ENCODE peak calls at places on chromosomes 13 and 19, in six cellular contexts. F is H1, G is K562, U is GM12891, R is GM12878, O is HepG2. Y is an unnamed sample.

GRCh38 chr13:109868583-109869311 is 82.4 kb upstream of the IRS2 start:
- DNase-seq in F (no peak), G (no peak), U (no peak), R (no peak), O (no peak), Y (no peak)

GRCh38 chr13:24511824-24512207 is 762 bp downstream of the PARP4 start:
- DNase-seq in F (no peak), G (no peak), U (no peak), R (peak), O (no peak), Y (no peak)

GRCh38 chr19:41328818-41329220 is 18.8 kb downstream of the CCDC97 start:
- DNase-seq in F (no peak), G (no peak), U (no peak), R (no peak), O (no peak), Y (no peak)

GRCh38 chr13:35925669-35926068 is 205.5 kb downstream of the DCLK1 start:
- DNase-seq in F (no peak), G (no peak), U (no peak), R (no peak), O (no peak), Y (no peak)

GRCh38 chr13:110475117-110475516 is 86.4 kb downstream of the RAB20 start:
- DNase-seq in F (no peak), G (no peak), U (no peak), R (no peak), O (no peak), Y (no peak)

GRCh38 chr13:46475586-46475991 is 77.4 kb upstream of the LRCH1 start:
- DNase-seq in F (no peak), G (no peak), U (no peak), R (no peak), O (no peak), Y (no peak)

GRCh38 chr19:1251233-1251502 is 2.8 kb downstream of the MIDN start:
- DNase-seq in F (no peak), G (peak), U (no peak), R (no peak), O (peak), Y (no peak)

GRCh38 chr19:50324331-50324730 is 4.8 kb downstream of the KCNC3 start:
- DNase-seq in F (no peak), G (no peak), U (no peak), R (no peak), O (no peak), Y (no peak)

DNA sequence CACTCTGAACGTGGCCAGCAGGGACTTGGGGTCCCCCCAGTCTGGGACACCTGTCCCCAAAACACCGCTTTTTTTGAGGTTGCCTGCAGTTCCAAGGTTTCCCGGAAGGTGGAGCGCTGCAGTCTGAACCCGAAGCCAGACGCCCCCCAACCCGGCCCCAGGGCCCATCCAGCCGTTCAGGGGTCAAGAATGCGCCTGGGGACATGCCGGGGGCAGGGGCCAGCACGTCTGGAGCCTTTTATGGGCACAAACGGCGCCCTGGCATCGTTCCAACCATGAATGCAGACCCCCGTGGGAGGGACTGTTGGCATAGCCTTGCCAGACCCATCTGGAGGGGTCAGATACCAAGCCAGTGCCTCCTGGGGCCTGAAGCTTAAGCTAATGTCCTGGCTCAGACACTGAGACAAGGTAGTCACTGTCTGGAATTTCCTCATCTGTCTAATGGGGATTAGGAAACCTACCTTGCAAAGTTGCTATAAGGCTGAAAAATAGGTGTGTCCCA is 6.9 kb downstream of the S1PR5 start:
- DNase-seq in F (no peak), G (peak), U (peak), R (no peak), O (peak), Y (peak)
- TF ChIP-seq TAF1 in F (no peak), G (no peak), U (no peak), R (no peak), O (no peak), Y (no peak)

GRCh38 chr19:47610546-47610894 is 1.6 kb downstream of the BICRA start:
- DNase-seq in F (no peak), G (no peak), U (no peak), R (no peak), O (no peak), Y (no peak)

GRCh38 chr19:47607564-47608073 is 1.3 kb upstream of the BICRA start:
- DNase-seq in F (no peak), G (no peak), U (no peak), R (no peak), O (no peak), Y (no peak)

GRCh38 chr19:47609885-47610545 is 1.1 kb downstream of the BICRA start:
- DNase-seq in F (no peak), G (peak), U (no peak), R (no peak), O (peak), Y (no peak)

GRCh38 chr19:47608074-47608907 is 643 bp upstream of the BICRA start:
- DNase-seq in F (peak), G (peak), U (peak), R (peak), O (peak), Y (peak)

GRCh38 chr19:47608908-47609879 is at the start of gene BICRA:
- DNase-seq in F (no peak), G (peak), U (peak), R (no peak), O (peak), Y (peak)
- TF ChIP-seq POLR2A in F (no peak), G (no peak), U (no peak), R (no peak), O (no peak), Y (no peak)

DNA sequence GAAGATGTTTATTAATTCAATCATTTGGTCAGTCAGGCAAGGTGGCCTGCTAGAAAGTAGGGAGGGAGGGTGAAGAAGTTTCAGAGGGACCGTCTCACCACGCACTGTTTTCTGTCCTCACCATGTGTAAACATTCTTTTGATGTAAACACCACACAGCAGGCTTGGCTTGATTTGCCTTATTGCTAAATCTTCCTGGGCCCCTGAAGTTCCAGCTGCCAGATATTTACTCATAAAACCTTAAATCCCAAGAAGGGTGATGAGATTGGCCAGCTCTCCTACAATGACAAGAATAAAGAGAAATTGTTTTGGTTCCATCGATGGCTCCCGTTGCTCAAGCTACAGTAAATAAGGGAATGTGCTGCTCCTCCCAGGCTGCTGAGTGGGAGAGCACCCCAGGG is 198.2 kb upstream of the TMTC4 start:
- DNase-seq in F (no peak), G (no peak), U (no peak), R (no peak), O (no peak), Y (no peak)
- TF ChIP-seq TAF1 in F (no peak), G (no peak), U (no peak), R (no peak), O (no peak), Y (no peak)

DNA sequence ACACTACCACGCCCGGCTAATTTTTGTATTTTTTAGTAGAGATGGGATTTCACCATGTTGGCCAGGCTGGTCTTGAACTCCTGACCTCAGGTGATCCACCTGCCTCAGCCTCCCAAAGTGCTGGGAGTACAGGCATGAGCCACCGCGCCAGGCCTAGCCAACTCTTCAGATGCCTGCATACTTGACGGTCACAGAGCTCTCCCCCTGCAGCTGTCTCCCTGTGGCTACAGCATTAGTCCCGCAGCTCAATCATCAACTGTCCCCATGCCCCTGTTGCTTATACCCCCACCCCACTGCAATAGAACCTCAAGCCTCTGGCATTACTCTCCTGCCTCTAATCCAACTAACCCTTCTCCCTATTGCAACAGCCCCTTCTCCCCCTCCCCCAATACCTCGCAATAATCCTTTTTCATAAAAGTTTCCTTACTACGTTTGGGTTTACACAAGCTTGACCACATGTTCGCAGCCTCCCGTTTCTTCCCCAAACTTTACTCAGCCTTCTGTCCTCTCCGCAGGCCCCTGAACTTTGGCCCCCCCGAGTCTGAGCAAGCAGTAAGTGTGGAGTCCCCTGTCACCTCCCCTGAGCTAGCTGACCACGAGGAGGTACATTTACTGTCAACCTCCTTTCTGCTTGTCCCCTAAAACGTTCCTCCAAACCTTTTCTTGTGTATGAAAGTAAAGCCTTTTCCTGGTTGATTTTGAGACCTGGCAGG is 1.7 kb downstream of the ZNF77 start:
- DNase-seq in F (no peak), G (no peak), U (no peak), R (no peak), O (peak), Y (no peak)
- TF ChIP-seq POLR2A in F (no peak), G (no peak), U (no peak), R (no peak), O (no peak), Y (no peak)